ENCODE peak calls at places on chromosomes 4 and X, in six cellular contexts. Z, X, O, U, T and R are unnamed samples.

GRCh38 chr4:74206088-74206826 is 48.3 kb downstream of the MTHFD2L start:
- DNase-seq in Z (no peak), X (no peak), O (no peak), U (no peak), T (no peak), R (peak)

GRCh38 chrX:151714367-151714766 is 1.5 kb upstream of the FATE1 start:
- DNase-seq in Z (no peak), X (no peak), O (no peak), U (no peak), T (no peak), R (no peak)

GRCh38 chr4:176451441-176451840 is 131.7 kb downstream of the SPCS3 start:
- DNase-seq in Z (no peak), X (no peak), O (peak), U (no peak), T (no peak), R (no peak)

GRCh38 chr4:78722320-78722719 is 53.8 kb upstream of the BMP2K start:
- DNase-seq in Z (no peak), X (no peak), O (no peak), U (no peak), T (no peak), R (no peak)

GRCh38 chrX:69305333-69306062 is 140.2 kb upstream of the PJA1 start:
- DNase-seq in Z (no peak), X (no peak), O (peak), U (no peak), T (no peak), R (no peak)

GRCh38 chr4:15704145-15704544 is 1.3 kb downstream of the BST1 start:
- DNase-seq in Z (no peak), X (no peak), O (no peak), U (no peak), T (no peak), R (no peak)

GRCh38 chr4:159926871-159927270 is 824.0 kb downstream of the RAPGEF2 start:
- DNase-seq in Z (no peak), X (no peak), O (no peak), U (no peak), T (no peak), R (no peak)

GRCh38 chr4:8188085-8188484 is 11.0 kb upstream of the SH3TC1 start:
- DNase-seq in Z (no peak), X (no peak), O (no peak), U (no peak), T (no peak), R (no peak)

GRCh38 chr4:83285022-83285387 is 407 bp upstream of the COQ2 start:
- DNase-seq in Z (no peak), X (no peak), O (no peak), U (no peak), T (no peak), R (peak)

GRCh38 chr4:107255596-107255995 is 219.5 kb upstream of the DKK2 start:
- DNase-seq in Z (no peak), X (no peak), O (no peak), U (no peak), T (no peak), R (no peak)

DNA sequence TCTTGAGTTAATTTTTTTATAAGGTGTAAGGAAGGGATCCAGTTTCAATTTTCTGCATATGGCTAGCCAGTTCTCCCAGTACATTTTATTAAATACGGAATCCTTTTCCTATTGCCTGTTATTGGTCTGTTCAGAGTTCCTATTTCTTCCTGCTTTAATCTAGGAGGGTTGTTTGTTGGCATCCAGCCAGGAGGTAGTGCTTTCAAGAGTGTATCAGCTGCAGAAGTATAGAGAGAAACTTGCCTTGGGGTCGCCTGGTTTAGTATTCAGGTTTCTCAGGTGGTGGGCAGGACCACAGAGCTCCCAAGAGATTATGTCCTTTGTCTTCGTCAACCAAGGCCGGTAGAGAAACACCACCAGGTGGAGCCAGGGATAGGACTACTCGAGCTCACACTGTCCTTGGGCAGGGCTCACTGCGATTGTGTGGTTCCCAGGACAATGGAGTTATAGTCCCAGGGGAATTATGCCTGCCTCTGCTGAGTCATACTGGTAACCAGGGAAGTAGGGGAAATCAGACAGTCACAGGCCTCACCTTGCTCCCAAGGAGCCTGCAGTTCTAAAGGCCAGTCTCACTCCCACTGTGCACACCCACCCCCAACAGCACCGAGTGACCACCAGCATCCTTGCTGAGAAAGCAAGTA is 168.1 kb downstream of the VSIG4 start:
- DNase-seq in Z (peak), X (no peak), O (no peak), U (no peak), T (peak), R (peak)
- TF ChIP-seq CTCF in Z (no peak), X (no peak), O (no peak), U (no peak), T (peak), R (peak)

DNA sequence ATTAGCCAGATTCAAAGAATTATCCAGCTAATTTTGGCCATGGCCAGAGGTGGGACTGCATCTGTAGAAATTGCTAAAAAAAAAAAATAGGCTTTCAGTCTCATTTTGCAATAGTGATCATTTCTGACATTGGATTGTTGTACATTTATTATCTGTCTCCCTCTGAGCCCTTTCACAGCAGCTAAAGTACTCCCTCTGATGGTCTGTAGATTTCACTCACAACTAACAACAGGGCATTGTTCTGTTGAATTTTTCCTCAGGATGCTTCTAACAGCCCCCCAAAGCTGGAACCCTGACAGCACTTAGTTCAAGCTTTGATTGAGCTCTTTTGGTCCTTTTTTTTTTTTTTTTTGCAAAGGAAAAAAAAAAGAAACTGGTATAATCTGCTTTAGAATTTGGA is 406.6 kb downstream of the SMARCA1 start:
- DNase-seq in Z (no peak), X (no peak), O (no peak), U (no peak), T (no peak), R (no peak)
- TF ChIP-seq CTCF in Z (no peak), X (no peak), O (peak), U (no peak), T (no peak), R (no peak)

GRCh38 chr4:84661191-84661944 is 78.4 kb downstream of the CDS1 start:
- DNase-seq in Z (no peak), X (no peak), O (no peak), U (no peak), T (no peak), R (no peak)
- TF ChIP-seq CTCF in Z (no peak), X (no peak), O (no peak), U (no peak), T (no peak), R (no peak)

GRCh38 chr4:123398151-123398802 is 1.7 kb downstream of the SPRY1 start:
- DNase-seq in Z (peak), X (peak), O (peak), U (peak), T (peak), R (peak)
- TF ChIP-seq CTCF in Z (peak), X (no peak), O (peak), U (peak), T (peak), R (peak)

GRCh38 chr4:24551492-24552330 is 32.6 kb downstream of the DHX15 start:
- DNase-seq in Z (no peak), X (no peak), O (no peak), U (no peak), T (no peak), R (no peak)
- TF ChIP-seq CTCF in Z (no peak), X (no peak), O (peak), U (peak), T (peak), R (no peak)